ENCODE peak calls at places on chromosomes 2 and 18, in nine cellular contexts. Q, W, F, D, L, J, C, Y and A are unnamed samples.

GRCh38 chr2:30231726-30232026 is 342 bp downstream of the LBH start:
- DNase-seq in Q (no peak), W (no peak), F (no peak), D (no peak), L (no peak), J (no peak), C (no peak), Y (no peak), A (peak)

GRCh38 chr2:240240017-240240416 is 99.6 kb upstream of the OTOS start:
- DNase-seq in Q (no peak), W (no peak), F (no peak), D (no peak), L (no peak), J (no peak), C (no peak), Y (no peak), A (no peak)

GRCh38 chr2:162011718-162012564 is 62.1 kb downstream of the DPP4 start:
- DNase-seq in Q (no peak), W (no peak), F (no peak), D (no peak), L (peak), J (no peak), C (no peak), Y (no peak), A (no peak)

GRCh38 chr2:45938649-45939511 is 287.4 kb downstream of the PRKCE start:
- DNase-seq in Q (peak), W (no peak), F (peak), D (peak), L (no peak), J (no peak), C (no peak), Y (peak), A (no peak)

GRCh38 chr18:78785706-78786105 is 193.9 kb upstream of the SALL3 start:
- DNase-seq in Q (no peak), W (no peak), F (no peak), D (no peak), L (no peak), J (no peak), C (no peak), Y (no peak), A (no peak)

GRCh38 chr2:128304715-128305554 is 13.7 kb downstream of the HS6ST1 start:
- DNase-seq in Q (peak), W (no peak), F (peak), D (peak), L (no peak), J (peak), C (peak), Y (peak), A (no peak)

GRCh38 chr2:30733829-30734520 is 73.3 kb downstream of the CAPN13 start:
- DNase-seq in Q (no peak), W (no peak), F (no peak), D (no peak), L (no peak), J (no peak), C (no peak), Y (no peak), A (no peak)

GRCh38 chr2:216499641-216500218 is 1.1 kb downstream of the RPL37A start:
- DNase-seq in Q (no peak), W (no peak), F (no peak), D (no peak), L (no peak), J (no peak), C (no peak), Y (no peak), A (no peak)

GRCh38 chr2:45289018-45289417 is 279.8 kb upstream of the SIX2 start:
- DNase-seq in Q (no peak), W (no peak), F (no peak), D (no peak), L (no peak), J (no peak), C (no peak), Y (no peak), A (no peak)

GRCh38 chr18:62388855-62389760 is 64.0 kb downstream of the TNFRSF11A start:
- DNase-seq in Q (no peak), W (no peak), F (no peak), D (no peak), L (no peak), J (no peak), C (no peak), Y (no peak), A (no peak)

GRCh38 chr2:200130762-200131166 is 175.4 kb downstream of the MAIP1 start:
- DNase-seq in Q (no peak), W (no peak), F (peak), D (no peak), L (no peak), J (no peak), C (no peak), Y (peak), A (no peak)

GRCh38 chr2:168534926-168535325 is 78.9 kb downstream of the CERS6 start:
- DNase-seq in Q (no peak), W (no peak), F (no peak), D (no peak), L (no peak), J (no peak), C (no peak), Y (no peak), A (no peak)